ENCODE peak calls at places on chromosomes 2 and 18, in four cellular contexts. V is effector CD4-positive, alpha-beta T cell; D is right cardiac atrium; O is neural progenitor cell. Y is an unnamed sample.

GRCh38 chr2:210965472-210965871 is 409.1 kb downstream of the CPS1 start:
- DNase-seq in V (no peak), O (no peak), D (no peak), Y (no peak)

GRCh38 chr2:86596118-86596517 is 27.5 kb downstream of the RNF103 start:
- DNase-seq in V (no peak), O (no peak), D (no peak), Y (no peak)

GRCh38 chr2:23429036-23429435 is 44.1 kb downstream of the KLHL29 start:
- DNase-seq in D (no peak), O (no peak), V (no peak), Y (no peak)

GRCh38 chr2:101355561-101356130 is 31.7 kb downstream of the CREG2 start:
- DNase-seq in O (no peak), V (no peak), D (no peak), Y (no peak)

GRCh38 chr2:68388772-68389171 is 23.7 kb downstream of the PLEK start:
- DNase-seq in O (no peak), V (no peak), D (no peak), Y (no peak)

GRCh38 chr2:200600549-200601212 is 14.9 kb downstream of the AOX1 start:
- DNase-seq in D (no peak), V (no peak), O (no peak), Y (no peak)

GRCh38 chr2:156445311-156446218 is 9.4 kb downstream of the GPD2 start:
- DNase-seq in V (no peak), D (no peak), O (no peak), Y (no peak)

GRCh38 chr2:151891566-151892194 is 63.5 kb upstream of the ARL5A start:
- DNase-seq in D (no peak), V (no peak), O (no peak), Y (no peak)

GRCh38 chr18:13379062-13379800 is 160.7 kb downstream of the LDLRAD4 start:
- DNase-seq in V (no peak), D (no peak), O (no peak), Y (no peak)

GRCh38 chr2:73043978-73044832 is 27.3 kb downstream of the SFXN5 start:
- DNase-seq in V (no peak), D (no peak), O (no peak), Y (no peak)

GRCh38 chr2:43138441-43138840 is 88.0 kb downstream of the ZFP36L2 start:
- DNase-seq in O (no peak), D (no peak), V (no peak), Y (no peak)

GRCh38 chr18:77271720-77272481 is 22.3 kb downstream of the GALR1 start:
- DNase-seq in D (no peak), V (no peak), O (no peak), Y (no peak)

GRCh38 chr2:109348645-109349554 is 219.9 kb downstream of the SH3RF3 start:
- DNase-seq in O (no peak), V (peak; percentile 28), D (no peak), Y (no peak)

GRCh38 chr2:219523031-219523671 is 8.9 kb downstream of the ASIC4 start:
- DNase-seq in O (peak; percentile 57), V (no peak), D (no peak), Y (no peak)

GRCh38 chr2:121359937-121360565 is 75.0 kb upstream of the TFCP2L1 start:
- DNase-seq in D (no peak), V (no peak), O (no peak), Y (no peak)

GRCh38 chr2:229920011-229920781 is 1.6 kb downstream of the TRIP12 start:
- DNase-seq in D (no peak), O (peak; percentile 48), V (peak; percentile 20), Y (peak; percentile 14)

GRCh38 chr2:67565761-67566160 is 168.6 kb downstream of the ETAA1 start:
- DNase-seq in D (no peak), V (no peak), O (no peak), Y (no peak)

GRCh38 chr2:212288308-212288707 is 250.3 kb downstream of the ERBB4 start:
- DNase-seq in D (peak; percentile 29), O (no peak), V (no peak), Y (no peak)

GRCh38 chr2:239378021-239378917 is 22.6 kb downstream of the HDAC4 start:
- DNase-seq in D (peak; percentile 61), O (no peak), V (no peak), Y (no peak)

GRCh38 chr2:189076572-189076971 is 102.4 kb downstream of the COL3A1 start:
- DNase-seq in V (no peak), D (peak; percentile 23), O (no peak), Y (no peak)

GRCh38 chr2:168119519-168120141 is 127.8 kb downstream of the STK39 start:
- DNase-seq in V (no peak), D (no peak), O (peak; percentile 74), Y (no peak)

GRCh38 chr18:27184115-27185024 is 738 bp downstream of the CHST9 start:
- DNase-seq in O (peak; percentile 49), D (peak; percentile 38), V (no peak), Y (no peak)

GRCh38 chr2:223580951-223581350 is 21.2 kb downstream of the SCG2 start:
- DNase-seq in D (no peak), V (no peak), O (peak; percentile 12), Y (no peak)

GRCh38 chr2:81467096-81467495 is 1162.5 kb upstream of the LRRTM1 start:
- DNase-seq in D (peak; percentile 30), V (no peak), O (no peak), Y (no peak)

GRCh38 chr2:189534854-189535253 is 45.7 kb downstream of the SLC40A1 start:
- DNase-seq in D (no peak), O (no peak), V (no peak), Y (no peak)

GRCh38 chr2:55363636-55364035 is 56.0 kb downstream of the CCDC88A start:
- DNase-seq in D (no peak), V (no peak), O (no peak), Y (no peak)

GRCh38 chr2:70141754-70142589 is 48.8 kb downstream of the C2orf42 start:
- DNase-seq in V (no peak), D (no peak), O (peak; percentile 86), Y (no peak)

GRCh38 chr18:45760443-45761036 is 36.6 kb downstream of the SLC14A1 start:
- DNase-seq in V (no peak), O (peak; percentile 73), D (no peak), Y (no peak)

GRCh38 chr2:121129692-121130091 is 155.3 kb downstream of the TFCP2L1 start:
- DNase-seq in V (no peak), O (no peak), D (no peak), Y (no peak)